ENCODE peak calls at places on chromosomes 12 and 14, in six cellular contexts. R is HCT116, Y is K562, O is HepG2, G is H1, M is SK-N-SH. V is an unnamed sample.

GRCh38 chr12:131137836-131138637 is 184.3 kb downstream of the ADGRD1 start:
- DNase-seq in O (no peak), G (no peak), R (no peak), M (peak), Y (peak), V (peak)

GRCh38 chr12:1591029-1591428 is 3.4 kb downstream of the FBXL14 start:
- DNase-seq in O (no peak), G (no peak), M (no peak), Y (no peak), R (no peak), V (peak)

GRCh38 chr12:94458882-94459772 is 540 bp downstream of the CEP83 start:
- DNase-seq in Y (no peak), O (peak), R (peak), M (peak), G (no peak), V (peak)

GRCh38 chr14:49679271-49679670 is 8.7 kb downstream of the POLE2 start:
- DNase-seq in G (no peak), Y (no peak), R (no peak), O (no peak), M (no peak), V (no peak)

GRCh38 chr14:92513966-92514843 is 624 bp downstream of the RIN3 start:
- DNase-seq in Y (no peak), R (no peak), M (no peak), O (peak), G (peak), V (no peak)

GRCh38 chr14:106080922-106081321 is 554.5 kb downstream of the TMEM121 start:
- DNase-seq in G (no peak), Y (no peak), R (no peak), O (no peak), M (no peak), V (no peak)

GRCh38 chr14:68695326-68695768 is 97.5 kb downstream of the ZFP36L1 start:
- DNase-seq in M (no peak), O (peak), G (no peak), R (peak), Y (no peak), V (no peak)

GRCh38 chr12:52649066-52649465 is 2.9 kb downstream of the KRT2 start:
- DNase-seq in G (no peak), M (no peak), R (no peak), Y (no peak), O (no peak), V (no peak)

GRCh38 chr14:53153702-53154112 is 584 bp upstream of the DDHD1 start:
- DNase-seq in O (no peak), Y (no peak), M (no peak), R (no peak), G (no peak), V (no peak)

GRCh38 chr14:32968972-32969544 is 30.4 kb downstream of the NPAS3 start:
- DNase-seq in O (no peak), M (no peak), R (no peak), G (no peak), Y (no peak), V (no peak)

DNA sequence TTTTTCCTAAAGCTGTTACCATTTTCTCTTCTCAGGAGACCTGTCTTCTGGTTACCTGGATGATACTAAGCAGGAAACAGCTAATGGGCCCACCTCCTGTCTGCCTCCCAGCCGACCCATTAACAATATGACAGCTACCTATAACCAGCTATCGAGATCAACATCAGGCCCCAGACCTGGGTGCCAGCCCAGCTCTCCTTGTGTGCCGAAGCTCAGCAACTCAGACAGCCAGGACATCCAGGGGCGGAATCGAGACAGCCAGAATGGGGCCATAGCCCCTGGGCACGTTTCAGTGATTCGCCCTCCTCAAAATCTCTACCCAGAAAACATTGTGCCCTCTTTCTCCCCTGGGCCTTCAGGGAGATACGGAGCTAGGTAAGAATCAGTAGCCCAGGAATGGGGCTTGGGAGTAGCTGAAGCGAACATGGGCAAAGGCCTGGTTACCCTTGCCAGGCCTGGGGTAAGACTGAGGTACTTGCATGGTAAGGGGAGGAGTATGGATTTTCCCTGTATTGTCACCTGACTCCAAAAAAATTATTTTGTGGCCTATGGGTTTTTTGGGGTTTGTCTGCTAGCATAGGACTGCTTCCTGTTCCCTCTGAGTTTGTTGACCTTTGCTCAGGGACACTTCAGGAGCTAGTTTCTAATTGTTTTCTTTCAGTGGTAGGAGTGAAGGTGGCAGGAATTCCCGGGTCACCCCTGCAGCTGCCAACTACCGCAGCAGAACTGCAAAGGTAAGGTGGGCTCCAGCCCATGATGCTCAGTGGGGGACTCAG is 26.6 kb downstream of the TRAFD1 start:
- DNase-seq in M (no peak), Y (no peak), R (no peak), O (no peak), G (no peak), V (no peak)
- TF ChIP-seq JUND in M (no peak), Y (no peak), R (no peak), O (no peak), G (no peak), V (no peak)

DNA sequence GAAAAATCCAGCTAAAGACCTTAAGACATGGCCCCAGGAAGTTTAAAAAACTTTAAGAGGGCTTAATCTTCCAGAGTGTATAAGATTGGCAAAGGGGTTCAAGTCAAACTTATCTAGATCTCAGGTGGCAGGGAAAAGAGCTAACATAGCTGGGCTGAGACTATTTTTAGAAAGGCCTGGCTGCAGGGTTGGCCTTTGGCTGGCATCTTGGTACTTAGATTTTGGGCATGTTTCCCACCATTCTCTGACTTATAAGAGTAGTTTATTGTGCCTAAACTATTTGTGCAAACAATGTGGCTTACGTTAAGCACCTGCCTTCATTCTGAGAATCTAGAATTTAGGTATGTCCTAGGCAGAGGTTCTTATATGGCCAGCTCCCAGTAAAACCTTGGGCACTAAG is 214.0 kb upstream of the MIS18BP1 start:
- DNase-seq in G (no peak), Y (no peak), R (no peak), O (no peak), M (no peak), V (no peak)
- TF ChIP-seq JUND in G (no peak), Y (no peak), R (no peak), O (no peak), M (no peak), V (no peak)

GRCh38 chr12:6345319-6346071 is 3.6 kb upstream of the TNFRSF1A start:
- DNase-seq in Y (peak), M (no peak), G (no peak), O (peak), R (peak), V (no peak)

GRCh38 chr12:6346942-6347341 is 5.1 kb upstream of the TNFRSF1A start:
- DNase-seq in G (no peak), O (no peak), R (no peak), M (no peak), Y (no peak), V (no peak)

GRCh38 chr12:6351622-6352021 is 9.7 kb upstream of the TNFRSF1A start:
- DNase-seq in O (no peak), M (no peak), G (no peak), Y (no peak), R (no peak), V (no peak)

GRCh38 chr12:6346235-6346832 is 4.5 kb upstream of the TNFRSF1A start:
- DNase-seq in G (no peak), M (no peak), R (no peak), Y (no peak), O (no peak), V (no peak)

DNA sequence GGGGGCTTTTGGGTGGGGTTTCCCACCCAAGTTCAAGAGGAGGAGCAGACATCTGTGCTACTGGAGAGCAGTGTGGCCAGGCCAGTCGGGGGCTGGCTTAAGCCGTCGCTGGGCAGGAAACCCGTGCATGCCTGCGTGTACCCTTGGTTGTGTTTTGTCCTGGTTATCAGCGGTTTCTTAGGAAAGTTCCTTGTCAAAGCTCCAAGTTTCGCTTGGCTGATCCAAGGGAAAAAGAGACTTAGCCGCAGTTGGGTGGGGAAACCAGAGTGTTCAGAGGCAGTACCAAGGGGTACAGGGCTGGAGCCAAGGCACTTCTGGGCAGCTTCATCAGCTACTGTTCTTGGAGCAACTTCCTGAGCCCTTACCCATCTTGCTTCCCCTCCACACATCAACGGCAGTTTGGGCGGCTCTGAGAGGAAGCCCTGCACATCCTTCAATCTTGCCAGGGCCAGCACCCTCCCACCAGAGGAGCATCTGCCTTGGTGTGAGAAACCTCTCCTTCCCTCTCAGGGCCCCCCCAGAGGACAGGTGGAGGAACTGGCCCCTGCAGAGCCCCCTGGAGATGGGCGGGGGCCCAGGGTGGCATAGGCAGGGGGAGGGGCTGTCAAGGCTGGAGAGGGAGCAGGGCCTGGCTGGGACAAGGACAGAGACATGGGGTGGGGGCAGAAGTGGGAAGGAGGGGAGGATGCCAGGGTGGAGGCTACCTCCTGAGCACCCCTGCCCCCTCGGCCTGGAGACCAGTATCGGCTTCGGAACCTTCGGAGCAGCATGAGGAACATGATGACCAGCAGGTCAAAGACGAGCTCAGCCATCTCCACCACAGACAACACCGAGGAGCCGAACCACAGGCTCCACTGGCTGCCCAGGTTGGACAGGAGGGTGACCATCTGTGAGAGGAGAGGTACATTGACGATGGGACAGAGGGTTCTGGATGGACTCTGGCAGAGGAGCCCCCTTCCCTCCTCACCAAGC is 5.8 kb upstream of the TNFRSF1A start:
- DNase-seq in G (no peak), M (no peak), R (no peak), O (no peak), Y (no peak), V (no peak)
- TF ChIP-seq JUND in G (no peak), M (no peak), R (no peak), O (no peak), Y (no peak), V (no peak)

GRCh38 chr14:104813286-104813685 is 12.4 kb downstream of the ZBTB42 start:
- DNase-seq in Y (no peak), G (no peak), R (no peak), O (no peak), M (no peak), V (no peak)
- TF ChIP-seq JUND in Y (no peak), G (no peak), R (no peak), O (no peak), M (no peak), V (no peak)

GRCh38 chr12:10385181-10385613 is 4.6 kb downstream of the KLRK1 start:
- DNase-seq in Y (no peak), G (no peak), M (no peak), R (no peak), O (peak), V (no peak)
- TF ChIP-seq JUND in Y (no peak), G (no peak), M (no peak), R (no peak), O (no peak), V (no peak)